ENCODE peak calls at places on chromosomes 3 and 15, in seven cellular contexts. One of them, this sample, is unnamed.

GRCh38 chr15:69468241-69469121 is 15.9 kb downstream of the RPLP1 start:
- DNase-seq in SK-N-SH: peak
- DNase-seq in HCT116: no peak
- DNase-seq in HepG2: no peak
- DNase-seq in K562: peak
- DNase-seq in H1: no peak
- DNase-seq in GM12878: no peak
- DNase-seq in this sample: no peak

GRCh38 chr3:143041901-143042300 is 40.5 kb downstream of the U2SURP start:
- DNase-seq in GM12878: no peak
- DNase-seq in HCT116: no peak
- DNase-seq in SK-N-SH: no peak
- DNase-seq in HepG2: no peak
- DNase-seq in H1: no peak
- DNase-seq in K562: no peak
- DNase-seq in this sample: no peak

GRCh38 chr3:59392116-59392515 is 342.3 kb upstream of the CFAP20DC start:
- DNase-seq in HepG2: no peak
- DNase-seq in H1: no peak
- DNase-seq in HCT116: no peak
- DNase-seq in SK-N-SH: no peak
- DNase-seq in GM12878: no peak
- DNase-seq in K562: no peak
- DNase-seq in this sample: no peak

GRCh38 chr15:70195808-70196304 is 98.1 kb upstream of the TLE3 start:
- DNase-seq in SK-N-SH: peak
- DNase-seq in H1: no peak
- DNase-seq in GM12878: no peak
- DNase-seq in K562: peak
- DNase-seq in HCT116: no peak
- DNase-seq in HepG2: peak
- DNase-seq in this sample: no peak

GRCh38 chr3:181103605-181104004 is 114.1 kb upstream of the DNAJC19 start:
- DNase-seq in H1: peak
- DNase-seq in K562: peak
- DNase-seq in HCT116: peak
- DNase-seq in SK-N-SH: peak
- DNase-seq in HepG2: peak
- DNase-seq in GM12878: no peak
- DNase-seq in this sample: no peak

GRCh38 chr15:78977091-78977571 is 32.3 kb upstream of the CTSH start:
- DNase-seq in GM12878: peak
- DNase-seq in H1: no peak
- DNase-seq in SK-N-SH: no peak
- DNase-seq in K562: no peak
- DNase-seq in HCT116: no peak
- DNase-seq in HepG2: no peak
- DNase-seq in this sample: no peak

GRCh38 chr15:70701891-70702568 is 61.3 kb downstream of the UACA start:
- DNase-seq in GM12878: no peak
- DNase-seq in H1: no peak
- DNase-seq in SK-N-SH: no peak
- DNase-seq in HepG2: no peak
- DNase-seq in HCT116: no peak
- DNase-seq in K562: no peak
- DNase-seq in this sample: peak

GRCh38 chr3:168061332-168061996 is 34.3 kb downstream of the GOLIM4 start:
- DNase-seq in GM12878: no peak
- DNase-seq in SK-N-SH: no peak
- DNase-seq in HCT116: no peak
- DNase-seq in H1: no peak
- DNase-seq in K562: no peak
- DNase-seq in HepG2: peak
- DNase-seq in this sample: no peak

GRCh38 chr3:18423401-18424212 is 1.5 kb downstream of the SATB1 start:
- DNase-seq in K562: peak
- DNase-seq in HepG2: no peak
- DNase-seq in H1: no peak
- DNase-seq in HCT116: peak
- DNase-seq in GM12878: peak
- DNase-seq in SK-N-SH: peak
- DNase-seq in this sample: no peak

GRCh38 chr3:44495636-44496415 is 18.4 kb upstream of the ZNF445 start:
- DNase-seq in K562: no peak
- DNase-seq in HepG2: no peak
- DNase-seq in H1: no peak
- DNase-seq in GM12878: no peak
- DNase-seq in SK-N-SH: no peak
- DNase-seq in HCT116: no peak
- DNase-seq in this sample: no peak

GRCh38 chr15:55914446-55914845 is 79.0 kb downstream of the NEDD4 start:
- DNase-seq in HCT116: no peak
- DNase-seq in HepG2: no peak
- DNase-seq in GM12878: no peak
- DNase-seq in SK-N-SH: no peak
- DNase-seq in K562: no peak
- DNase-seq in H1: no peak
- DNase-seq in this sample: no peak

GRCh38 chr3:26437678-26438077 is 184.9 kb upstream of the LRRC3B start:
- DNase-seq in H1: no peak
- DNase-seq in GM12878: no peak
- DNase-seq in HepG2: no peak
- DNase-seq in HCT116: no peak
- DNase-seq in SK-N-SH: no peak
- DNase-seq in K562: no peak
- DNase-seq in this sample: no peak

GRCh38 chr15:50304856-50305255 is 39.3 kb upstream of the HDC start:
- DNase-seq in K562: no peak
- DNase-seq in HepG2: no peak
- DNase-seq in GM12878: no peak
- DNase-seq in HCT116: no peak
- DNase-seq in H1: no peak
- DNase-seq in SK-N-SH: no peak
- DNase-seq in this sample: no peak

GRCh38 chr15:68885070-68885469 is 45.3 kb upstream of the SPESP1 start:
- DNase-seq in HepG2: no peak
- DNase-seq in SK-N-SH: no peak
- DNase-seq in HCT116: no peak
- DNase-seq in GM12878: no peak
- DNase-seq in H1: no peak
- DNase-seq in K562: no peak
- DNase-seq in this sample: no peak

GRCh38 chr3:188064831-188065493 is 89.0 kb upstream of the LPP start:
- DNase-seq in GM12878: no peak
- DNase-seq in H1: no peak
- DNase-seq in HepG2: peak
- DNase-seq in HCT116: no peak
- DNase-seq in K562: no peak
- DNase-seq in SK-N-SH: no peak
- DNase-seq in this sample: no peak

GRCh38 chr15:57389991-57390390 is 13.7 kb downstream of the CGNL1 start:
- DNase-seq in HCT116: no peak
- DNase-seq in SK-N-SH: no peak
- DNase-seq in K562: no peak
- DNase-seq in HepG2: no peak
- DNase-seq in H1: no peak
- DNase-seq in GM12878: no peak
- DNase-seq in this sample: no peak

GRCh38 chr15:66251065-66251789 is 2.3 kb downstream of the MEGF11 start:
- DNase-seq in GM12878: no peak
- DNase-seq in H1: no peak
- DNase-seq in HCT116: no peak
- DNase-seq in HepG2: no peak
- DNase-seq in K562: no peak
- DNase-seq in SK-N-SH: no peak
- DNase-seq in this sample: no peak

GRCh38 chr15:66253643-66254363 is at the start of gene MEGF11:
- DNase-seq in K562: peak
- DNase-seq in HepG2: no peak
- DNase-seq in HCT116: no peak
- DNase-seq in GM12878: no peak
- DNase-seq in H1: no peak
- DNase-seq in SK-N-SH: peak
- DNase-seq in this sample: no peak

GRCh38 chr15:66253296-66253642 is 281 bp downstream of the MEGF11 start:
- DNase-seq in GM12878: no peak
- DNase-seq in SK-N-SH: no peak
- DNase-seq in HCT116: no peak
- DNase-seq in H1: no peak
- DNase-seq in K562: no peak
- DNase-seq in HepG2: no peak
- DNase-seq in this sample: no peak

GRCh38 chr15:66251790-66252355 is 1.7 kb downstream of the MEGF11 start:
- DNase-seq in GM12878: no peak
- DNase-seq in SK-N-SH: no peak
- DNase-seq in K562: no peak
- DNase-seq in HepG2: no peak
- DNase-seq in H1: no peak
- DNase-seq in HCT116: no peak
- DNase-seq in this sample: no peak

DNA sequence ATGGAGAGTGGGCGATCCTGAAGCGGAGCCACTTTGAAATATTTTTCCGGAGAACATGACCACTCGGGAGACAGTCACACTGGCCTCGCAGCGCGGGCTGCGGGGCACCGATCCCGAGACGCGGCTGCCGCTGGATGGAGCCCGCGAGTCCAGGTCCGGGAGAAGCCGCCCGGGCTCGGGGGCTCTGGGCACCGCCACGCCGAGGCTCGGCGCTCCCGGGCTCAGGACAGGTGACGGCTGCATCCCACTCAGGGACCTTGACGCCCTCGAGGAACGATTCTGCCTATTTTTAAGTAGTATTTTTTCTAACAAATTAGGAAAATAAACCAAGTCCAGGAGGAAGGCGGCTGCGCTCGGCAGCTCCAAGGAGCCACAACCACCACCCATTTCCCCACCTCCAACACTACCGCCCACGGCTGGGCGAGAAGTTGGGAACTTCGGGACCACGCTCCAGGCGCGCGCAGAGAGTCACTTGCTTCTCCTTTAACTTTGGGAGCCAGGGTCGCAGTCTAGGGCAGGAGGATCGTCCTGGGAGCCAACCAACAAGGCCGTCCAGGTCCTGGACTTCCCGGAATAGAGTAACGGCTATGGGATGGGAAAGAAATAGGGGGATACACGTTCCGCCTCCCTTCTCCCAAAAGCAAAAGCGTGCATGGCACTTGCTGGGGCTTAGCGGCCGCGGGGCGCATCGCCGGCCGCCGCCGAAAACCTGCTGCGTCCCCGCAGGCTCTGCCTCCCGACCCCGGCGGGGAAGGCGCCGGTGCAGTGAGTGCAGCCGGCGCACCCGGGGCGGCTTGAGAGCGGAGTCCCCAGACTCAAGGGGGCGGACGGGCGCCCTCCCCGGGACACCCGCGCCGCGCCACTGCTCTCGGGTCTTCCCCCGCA is 897 bp downstream of the MEGF11 start:
- DNase-seq in K562: peak
- DNase-seq in HCT116: peak
- DNase-seq in SK-N-SH: peak
- DNase-seq in GM12878: no peak
- DNase-seq in HepG2: peak
- DNase-seq in H1: no peak
- DNase-seq in this sample: no peak
- TF ChIP-seq SIN3A in K562: no peak
- TF ChIP-seq SIN3A in HCT116: no peak
- TF ChIP-seq SIN3A in SK-N-SH: no peak
- TF ChIP-seq SIN3A in GM12878: no peak
- TF ChIP-seq SIN3A in HepG2: no peak
- TF ChIP-seq SIN3A in H1: no peak
- TF ChIP-seq SIN3A in this sample: no peak

GRCh38 chr3:2713923-2714322 is 396.3 kb downstream of the IL5RA start:
- DNase-seq in HCT116: no peak
- DNase-seq in K562: peak
- DNase-seq in SK-N-SH: no peak
- DNase-seq in H1: no peak
- DNase-seq in GM12878: no peak
- DNase-seq in HepG2: no peak
- DNase-seq in this sample: no peak
- TF ChIP-seq SIN3A in HCT116: no peak
- TF ChIP-seq SIN3A in K562: no peak
- TF ChIP-seq SIN3A in SK-N-SH: no peak
- TF ChIP-seq SIN3A in H1: no peak
- TF ChIP-seq SIN3A in GM12878: no peak
- TF ChIP-seq SIN3A in HepG2: no peak
- TF ChIP-seq SIN3A in this sample: no peak

DNA sequence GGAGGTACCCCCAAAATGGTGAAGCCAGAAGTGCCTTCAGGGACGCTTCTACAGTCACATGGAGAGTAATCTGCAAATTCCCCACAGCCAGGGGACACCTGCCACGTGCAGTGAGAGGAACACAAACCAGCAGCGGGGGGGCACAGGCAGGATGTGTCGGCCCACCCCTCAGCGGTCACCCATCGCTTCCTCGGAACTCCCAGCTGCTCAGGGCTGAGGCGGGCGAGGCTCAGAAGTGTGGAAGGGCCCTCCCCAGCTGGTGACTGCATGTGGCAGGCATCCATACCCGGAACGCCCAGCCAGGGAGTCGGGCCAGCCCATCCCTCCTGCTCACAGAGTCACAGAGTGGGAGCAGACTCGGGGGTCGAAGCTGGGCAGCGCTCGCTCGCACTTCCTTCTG is 63.7 kb downstream of the SLC12A8 start:
- DNase-seq in HCT116: no peak
- DNase-seq in H1: no peak
- DNase-seq in HepG2: no peak
- DNase-seq in GM12878: no peak
- DNase-seq in K562: no peak
- DNase-seq in SK-N-SH: no peak
- DNase-seq in this sample: no peak
- TF ChIP-seq SIN3A in HCT116: no peak
- TF ChIP-seq SIN3A in H1: no peak
- TF ChIP-seq SIN3A in HepG2: no peak
- TF ChIP-seq SIN3A in GM12878: no peak
- TF ChIP-seq SIN3A in K562: no peak
- TF ChIP-seq SIN3A in SK-N-SH: no peak
- TF ChIP-seq SIN3A in this sample: no peak

GRCh38 chr3:69103123-69103522 is 18.4 kb downstream of the ARL6IP5 start:
- DNase-seq in GM12878: no peak
- DNase-seq in H1: no peak
- DNase-seq in SK-N-SH: no peak
- DNase-seq in K562: no peak
- DNase-seq in HCT116: no peak
- DNase-seq in HepG2: no peak
- DNase-seq in this sample: no peak

GRCh38 chr3:69107841-69108240 is 14.6 kb downstream of the LMOD3 start:
- DNase-seq in K562: no peak
- DNase-seq in HCT116: no peak
- DNase-seq in GM12878: no peak
- DNase-seq in SK-N-SH: no peak
- DNase-seq in HepG2: no peak
- DNase-seq in H1: no peak
- DNase-seq in this sample: no peak

GRCh38 chr3:69102384-69102783 is 17.6 kb downstream of the ARL6IP5 start:
- DNase-seq in GM12878: no peak
- DNase-seq in K562: no peak
- DNase-seq in HCT116: no peak
- DNase-seq in SK-N-SH: no peak
- DNase-seq in H1: no peak
- DNase-seq in HepG2: no peak
- DNase-seq in this sample: no peak

GRCh38 chr3:69105320-69105719 is 17.1 kb downstream of the LMOD3 start:
- DNase-seq in K562: no peak
- DNase-seq in GM12878: no peak
- DNase-seq in H1: no peak
- DNase-seq in HepG2: no peak
- DNase-seq in HCT116: no peak
- DNase-seq in SK-N-SH: no peak
- DNase-seq in this sample: no peak

GRCh38 chr3:69104585-69104984 is 17.8 kb downstream of the LMOD3 start:
- DNase-seq in K562: no peak
- DNase-seq in SK-N-SH: no peak
- DNase-seq in HepG2: no peak
- DNase-seq in HCT116: no peak
- DNase-seq in GM12878: no peak
- DNase-seq in H1: no peak
- DNase-seq in this sample: no peak
- TF ChIP-seq SIN3A in K562: no peak
- TF ChIP-seq SIN3A in SK-N-SH: no peak
- TF ChIP-seq SIN3A in HepG2: no peak
- TF ChIP-seq SIN3A in HCT116: no peak
- TF ChIP-seq SIN3A in GM12878: no peak
- TF ChIP-seq SIN3A in H1: no peak
- TF ChIP-seq SIN3A in this sample: no peak